ENCODE peak calls at places on chromosomes 6 and 20, in eight cellular contexts. J, D, L, I, Y, M, P and V are unnamed samples.

GRCh38 chr6:23137596-23137995 is 568.2 kb downstream of the HDGFL1 start:
- DNase-seq in I (no peak), L (no peak), P (peak; percentile 7), Y (peak; percentile 60), D (no peak), J (no peak), M (no peak), V (no peak)

GRCh38 chr20:48653706-48654051 is 174.1 kb downstream of the PREX1 start:
- DNase-seq in P (no peak), M (no peak), I (no peak), J (no peak), L (no peak), Y (no peak), D (no peak), V (no peak)

GRCh38 chr6:170101281-170102035 is 189.4 kb downstream of the DLL1 start:
- DNase-seq in Y (no peak), I (no peak), D (no peak), J (no peak), L (peak; percentile 75), M (peak; percentile 52), P (no peak), V (peak; percentile 67)

GRCh38 chr20:64247970-64248841 is 7.3 kb upstream of the PCMTD2 start:
- DNase-seq in L (no peak), Y (no peak), M (no peak), J (no peak), P (no peak), I (no peak), D (no peak), V (peak; percentile 71)

GRCh38 chr20:17833036-17833674 is 133.4 kb downstream of the BANF2 start:
- DNase-seq in I (no peak), J (no peak), D (no peak), L (no peak), Y (peak; percentile 62), P (no peak), M (no peak), V (no peak)

GRCh38 chr20:16554766-16555543 is 18.3 kb downstream of the KIF16B start:
- DNase-seq in J (no peak), D (no peak), P (no peak), M (no peak), Y (no peak), I (no peak), L (no peak), V (no peak)

GRCh38 chr6:19325335-19325789 is 511.8 kb upstream of the ID4 start:
- DNase-seq in Y (no peak), L (no peak), P (no peak), J (no peak), M (no peak), D (no peak), I (no peak), V (no peak)

GRCh38 chr6:152454003-152454402 is 183.2 kb downstream of the SYNE1 start:
- DNase-seq in L (no peak), I (no peak), J (no peak), D (no peak), M (no peak), Y (no peak), P (no peak), V (no peak)

GRCh38 chr6:79277109-79277508 is 42.6 kb upstream of the HMGN3 start:
- DNase-seq in P (no peak), M (no peak), D (no peak), J (no peak), I (no peak), L (no peak), Y (peak; percentile 56), V (no peak)

GRCh38 chr20:23148721-23149570 is 62.8 kb upstream of the CD93 start:
- DNase-seq in I (no peak), P (no peak), Y (no peak), M (peak; percentile 42), D (no peak), J (no peak), L (peak; percentile 82), V (peak; percentile 65)

GRCh38 chr6:73263570-73263909 is 544 bp upstream of the KHDC1 start:
- DNase-seq in P (no peak), L (no peak), M (no peak), Y (peak; percentile 3), J (no peak), I (no peak), D (no peak), V (no peak)

GRCh38 chr6:46781478-46782378 is 11.5 kb upstream of the MEP1A start:
- DNase-seq in L (no peak), D (peak; percentile 46), P (peak; percentile 59), I (peak; percentile 42), Y (peak; percentile 76), J (peak; percentile 24), M (no peak), V (no peak)

GRCh38 chr20:46202758-46203509 is 84.8 kb downstream of the CD40 start:
- DNase-seq in L (no peak), D (no peak), I (no peak), J (peak; percentile 53), M (no peak), P (no peak), Y (peak; percentile 54), V (no peak)

GRCh38 chr20:51456511-51457280 is 85.8 kb downstream of the NFATC2 start:
- DNase-seq in I (peak; percentile 70), Y (peak; percentile 98), M (peak; percentile 95), L (peak; percentile 95), D (peak; percentile 28), P (peak; percentile 72), J (peak; percentile 96), V (peak; percentile 99)

GRCh38 chr6:27795697-27796494 is 116.3 kb downstream of the OR2B2 start:
- DNase-seq in P (peak; percentile 75), Y (peak; percentile 93), I (peak; percentile 70), M (no peak), D (peak; percentile 55), L (no peak), J (peak; percentile 74), V (no peak)

DNA sequence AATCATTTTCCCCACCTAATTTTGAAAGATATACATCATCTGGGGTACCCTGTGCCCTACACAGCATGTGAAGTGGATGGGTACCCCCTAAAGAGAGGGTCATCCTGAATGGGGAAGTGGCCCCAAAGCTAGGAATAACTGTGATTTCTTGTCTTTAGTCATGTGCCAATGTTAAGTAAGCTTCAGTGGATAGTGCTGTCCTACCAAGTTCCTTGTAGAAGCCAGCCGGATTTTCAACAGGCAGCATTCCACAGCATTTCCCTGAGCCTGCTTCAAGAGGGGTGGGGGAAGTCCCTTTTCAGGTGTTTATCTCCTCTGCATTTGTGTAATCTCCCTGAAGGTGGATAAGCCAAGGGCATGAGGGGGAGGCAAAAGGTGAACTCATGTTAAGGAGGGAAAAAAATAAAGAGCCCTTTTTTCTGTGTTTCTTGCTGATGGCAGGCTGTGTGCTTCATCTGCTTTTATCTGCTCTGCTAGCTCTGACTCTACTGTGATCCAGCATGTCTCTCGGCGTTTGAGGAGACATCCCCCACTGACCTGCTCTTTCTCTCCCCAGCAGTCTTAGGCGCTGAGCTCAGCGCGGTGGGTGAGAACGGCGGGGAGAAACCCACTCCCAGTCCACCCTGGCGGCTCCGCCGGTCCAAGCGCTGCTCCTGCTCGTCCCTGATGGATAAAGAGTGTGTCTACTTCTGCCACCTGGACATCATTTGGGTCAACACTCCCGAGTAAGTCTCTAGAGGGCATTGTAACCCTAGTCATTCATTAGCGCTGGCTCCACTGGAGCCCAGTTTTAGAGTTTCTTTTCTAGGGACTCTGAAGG is 1.8 kb downstream of the EDN1 start:
- DNase-seq in J (no peak), L (no peak), P (no peak), I (no peak), D (no peak), Y (peak; percentile 65), M (no peak), V (no peak)
- TF ChIP-seq CTCF in J (no peak), L (no peak), P (peak; percentile 37), I (no peak), D (no peak), Y (peak; percentile 45), M (peak; percentile 24), V (peak; percentile 48)

DNA sequence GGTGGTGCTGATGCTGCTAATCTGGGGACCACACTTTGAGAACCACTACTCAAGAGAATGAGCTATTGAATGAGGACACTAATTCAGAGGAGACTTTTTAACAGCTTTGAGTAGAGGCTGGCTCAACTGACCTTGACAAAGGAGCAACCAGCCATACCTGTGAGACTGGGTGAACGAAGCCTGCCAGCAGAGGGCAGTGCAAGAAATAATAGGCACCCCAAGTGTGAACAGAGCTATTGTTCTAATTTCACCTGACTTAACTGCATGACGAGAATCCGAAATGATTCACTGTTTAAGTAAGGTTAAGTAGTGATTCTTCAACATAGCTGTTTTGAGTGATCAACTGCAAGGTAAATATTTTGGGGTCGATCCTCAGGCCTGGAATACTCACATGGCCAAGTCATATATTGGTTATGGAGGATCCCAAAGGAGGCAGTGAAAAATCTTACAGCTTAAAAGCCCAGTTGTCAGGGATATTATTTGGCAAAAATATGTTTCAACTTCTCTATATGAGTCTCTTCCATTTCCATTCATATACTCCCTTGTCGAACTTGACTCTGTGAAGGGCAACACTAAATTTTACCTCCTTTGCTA is 550.5 kb upstream of the MARCKS start:
- DNase-seq in P (peak; percentile 27), Y (peak; percentile 51), J (peak; percentile 51), L (no peak), D (peak; percentile 50), I (peak; percentile 3), M (peak; percentile 62), V (no peak)
- TF ChIP-seq CTCF in P (peak; percentile 83), Y (peak; percentile 65), J (peak; percentile 26), L (peak; percentile 35), D (peak; percentile 52), I (peak; percentile 64), M (peak; percentile 76), V (peak; percentile 38)

GRCh38 chr20:10701607-10702006 is 27.8 kb upstream of the JAG1 start:
- DNase-seq in I (no peak), P (no peak), D (no peak), L (no peak), J (no peak), M (no peak), Y (no peak), V (no peak)
- TF ChIP-seq CTCF in I (no peak), P (no peak), D (no peak), L (no peak), J (no peak), M (no peak), Y (no peak), V (no peak)

GRCh38 chr20:38386852-38387251 is 40.6 kb downstream of the LBP start:
- DNase-seq in L (no peak), M (no peak), J (no peak), P (no peak), D (no peak), Y (no peak), I (no peak), V (no peak)

GRCh38 chr20:38392356-38392755 is 42.8 kb downstream of the SNHG17 start:
- DNase-seq in I (no peak), P (no peak), Y (no peak), M (no peak), D (no peak), J (no peak), L (no peak), V (no peak)

GRCh38 chr20:38383147-38383546 is 36.9 kb downstream of the LBP start:
- DNase-seq in L (no peak), M (no peak), I (no peak), P (no peak), D (no peak), J (no peak), Y (no peak), V (no peak)

GRCh38 chr20:38386004-38386403 is 39.7 kb downstream of the LBP start:
- DNase-seq in I (no peak), P (no peak), Y (no peak), D (no peak), M (no peak), L (no peak), J (no peak), V (no peak)

DNA sequence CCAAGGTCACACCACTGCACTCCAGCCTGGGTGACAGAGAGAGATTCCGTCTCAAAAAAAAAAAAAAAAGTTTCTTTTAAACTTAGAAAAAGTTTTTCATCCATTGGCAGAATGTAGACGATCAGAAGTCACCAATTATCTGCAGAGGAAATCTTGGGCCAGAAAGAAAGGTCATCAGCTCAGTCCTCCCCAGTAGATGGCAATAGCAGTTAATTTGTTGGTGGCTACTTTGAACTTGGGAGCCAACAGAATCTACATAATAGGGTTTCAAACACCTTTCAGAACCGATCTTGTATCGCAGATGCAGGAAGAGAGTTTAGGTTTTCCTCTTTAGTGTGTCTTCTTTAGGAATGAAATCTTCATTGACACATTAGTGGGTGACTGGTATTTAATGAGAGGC is 41.7 kb downstream of the LBP start:
- DNase-seq in J (no peak), L (no peak), D (no peak), I (no peak), Y (no peak), P (no peak), M (no peak), V (no peak)
- TF ChIP-seq CTCF in J (no peak), L (no peak), D (no peak), I (no peak), Y (no peak), P (peak; percentile 43), M (no peak), V (no peak)